ENCODE peak calls at places on chromosomes 6 and 20, in seven cellular contexts. A is hepatocyte; L is adrenal gland; K is fibroblast of lung; E is neural progenitor cell; D is CD8-positive, alpha-beta T cell; B is lower leg skin. J is an unnamed sample.

GRCh38 chr6:36357872-36358234 is 21.2 kb upstream of the BNIP5 start:
- DNase-seq in A (peak), L (no peak), K (no peak), E (no peak), D (no peak), B (no peak), J (no peak)

GRCh38 chr6:158279615-158280014 is 32.6 kb upstream of the TULP4 start:
- DNase-seq in A (no peak), L (no peak), K (peak), E (no peak), D (no peak), B (no peak), J (no peak)

GRCh38 chr20:4230651-4231050 is 215.3 kb upstream of the RNF24 start:
- DNase-seq in A (no peak), L (no peak), K (no peak), E (peak), D (no peak), B (no peak), J (no peak)

GRCh38 chr20:23692725-23693124 is 3.9 kb upstream of the CST4 start:
- DNase-seq in A (no peak), L (no peak), K (no peak), E (no peak), D (no peak), B (no peak), J (no peak)

GRCh38 chr6:138307816-138308727 is 69.6 kb upstream of the SMIM28 start:
- DNase-seq in A (peak), L (peak), K (peak), E (no peak), D (no peak), B (no peak), J (no peak)

GRCh38 chr20:11891827-11892521 is 25.7 kb upstream of the BTBD3 start:
- DNase-seq in A (peak), L (peak), K (peak), E (peak), D (no peak), B (peak), J (peak)

GRCh38 chr20:25248501-25249172 is 752 bp downstream of the PYGB start:
- DNase-seq in A (peak), L (peak), K (peak), E (peak), D (no peak), B (no peak), J (no peak)

GRCh38 chr6:46323966-46324622 is 153.3 kb upstream of the ENPP5 start:
- DNase-seq in A (no peak), L (no peak), K (no peak), E (no peak), D (no peak), B (no peak), J (no peak)

GRCh38 chr6:89667872-89668556 is 29.5 kb upstream of the LYRM2 start:
- DNase-seq in A (no peak), L (no peak), K (peak), E (no peak), D (no peak), B (no peak), J (no peak)

GRCh38 chr6:160013987-160014868 is 45.3 kb downstream of the IGF2R start:
- DNase-seq in A (no peak), L (no peak), K (peak), E (no peak), D (peak), B (no peak), J (no peak)

GRCh38 chr6:113586413-113586812 is 270.7 kb upstream of the MARCKS start:
- DNase-seq in A (no peak), L (no peak), K (peak), E (no peak), D (no peak), B (no peak), J (no peak)

GRCh38 chr6:51855310-51856082 is 231.9 kb downstream of the PKHD1 start:
- DNase-seq in A (peak), L (peak), K (peak), E (peak), D (no peak), B (peak), J (peak)

GRCh38 chr6:115415378-115415777 is 645.3 kb downstream of the FRK start:
- DNase-seq in A (no peak), L (no peak), K (no peak), E (peak), D (no peak), B (no peak), J (no peak)

GRCh38 chr6:134577998-134578397 is 260.1 kb upstream of the SGK1 start:
- DNase-seq in A (no peak), L (no peak), K (peak), E (peak), D (no peak), B (no peak), J (no peak)

GRCh38 chr6:78629154-78629721 is 238.1 kb upstream of the IRAK1BP1 start:
- DNase-seq in A (no peak), L (peak), K (peak), E (no peak), D (no peak), B (no peak), J (no peak)

GRCh38 chr20:41072919-41073318 is 44.3 kb downstream of the TOP1 start:
- DNase-seq in A (no peak), L (no peak), K (no peak), E (no peak), D (no peak), B (no peak), J (no peak)

GRCh38 chr20:57988828-57989227 is 239.6 kb downstream of the ANKRD60 start:
- DNase-seq in A (no peak), L (no peak), K (no peak), E (no peak), D (no peak), B (no peak), J (no peak)

GRCh38 chr6:2448826-2449571 is 203.6 kb upstream of the GMDS start:
- DNase-seq in A (peak), L (peak), K (peak), E (peak), D (no peak), B (no peak), J (peak)

GRCh38 chr20:23205656-23206055 is 119.5 kb upstream of the CD93 start:
- DNase-seq in A (peak), L (no peak), K (peak), E (peak), D (no peak), B (peak), J (no peak)

GRCh38 chr6:56356431-56356830 is 109.1 kb upstream of the COL21A1 start:
- DNase-seq in A (no peak), L (no peak), K (peak), E (no peak), D (no peak), B (no peak), J (no peak)

GRCh38 chr6:16770701-16771569 is 9.7 kb upstream of the ATXN1 start:
- DNase-seq in A (peak), L (peak), K (peak), E (peak), D (peak), B (peak), J (peak)

GRCh38 chr6:7073810-7074525 is 33.8 kb upstream of the RREB1 start:
- DNase-seq in A (no peak), L (peak), K (no peak), E (no peak), D (peak), B (peak), J (no peak)

GRCh38 chr6:170117111-170117972 is 173.5 kb downstream of the DLL1 start:
- DNase-seq in A (no peak), L (peak), K (no peak), E (no peak), D (no peak), B (no peak), J (no peak)

GRCh38 chr20:4043801-4044200 is 28.4 kb upstream of the RNF24 start:
- DNase-seq in A (no peak), L (no peak), K (no peak), E (no peak), D (no peak), B (no peak), J (no peak)

GRCh38 chr6:24016857-24017256 is 109.2 kb upstream of the NRSN1 start:
- DNase-seq in A (no peak), L (no peak), K (no peak), E (no peak), D (no peak), B (no peak), J (no peak)

GRCh38 chr20:43537921-43538854 is 20.6 kb upstream of the SGK2 start:
- DNase-seq in A (peak), L (peak), K (peak), E (peak), D (peak), B (peak), J (peak)

GRCh38 chr6:2535492-2535891 is 215.2 kb downstream of the MYLK4 start:
- DNase-seq in A (no peak), L (no peak), K (no peak), E (no peak), D (no peak), B (no peak), J (no peak)

GRCh38 chr6:31972709-31973350 is 892 bp upstream of the DXO start:
- DNase-seq in A (no peak), L (peak), K (peak), E (no peak), D (no peak), B (no peak), J (no peak)

GRCh38 chr6:56724455-56724854 is 81.8 kb upstream of the DST start:
- DNase-seq in A (no peak), L (no peak), K (peak), E (no peak), D (no peak), B (no peak), J (no peak)

GRCh38 chr6:127420558-127420957 is 38.6 kb downstream of the KIAA0408 start:
- DNase-seq in A (peak), L (peak), K (peak), E (peak), D (peak), B (peak), J (peak)

GRCh38 chr6:15335916-15336315 is 90.0 kb downstream of the JARID2 start:
- DNase-seq in A (no peak), L (no peak), K (no peak), E (no peak), D (no peak), B (no peak), J (no peak)

GRCh38 chr6:118168421-118168820 is 261.4 kb downstream of the SLC35F1 start:
- DNase-seq in A (no peak), L (no peak), K (no peak), E (no peak), D (no peak), B (no peak), J (no peak)

GRCh38 chr20:25339608-25340007 is 51.0 kb downstream of the ABHD12 start:
- DNase-seq in A (peak), L (no peak), K (no peak), E (no peak), D (no peak), B (no peak), J (peak)

GRCh38 chr6:108947114-108947854 is 99.1 kb downstream of the ARMC2 start:
- DNase-seq in A (peak), L (no peak), K (peak), E (no peak), D (no peak), B (peak), J (peak)

GRCh38 chr6:108948252-108948651 is 100.0 kb downstream of the ARMC2 start:
- DNase-seq in A (no peak), L (no peak), K (no peak), E (no peak), D (no peak), B (no peak), J (no peak)

GRCh38 chr6:108944707-108945685 is 96.8 kb downstream of the ARMC2 start:
- DNase-seq in A (peak), L (no peak), K (peak), E (no peak), D (no peak), B (no peak), J (no peak)

GRCh38 chr6:108945686-108946158 is 97.5 kb downstream of the ARMC2 start:
- DNase-seq in A (no peak), L (peak), K (peak), E (no peak), D (no peak), B (peak), J (no peak)

GRCh38 chr6:108946695-108947094 is 98.5 kb downstream of the ARMC2 start:
- DNase-seq in A (no peak), L (no peak), K (peak), E (no peak), D (no peak), B (no peak), J (no peak)
- TF ChIP-seq CTCF in A (no peak), L (no peak), K (no peak), E (no peak), D (no peak), B (no peak), J (no peak)

DNA sequence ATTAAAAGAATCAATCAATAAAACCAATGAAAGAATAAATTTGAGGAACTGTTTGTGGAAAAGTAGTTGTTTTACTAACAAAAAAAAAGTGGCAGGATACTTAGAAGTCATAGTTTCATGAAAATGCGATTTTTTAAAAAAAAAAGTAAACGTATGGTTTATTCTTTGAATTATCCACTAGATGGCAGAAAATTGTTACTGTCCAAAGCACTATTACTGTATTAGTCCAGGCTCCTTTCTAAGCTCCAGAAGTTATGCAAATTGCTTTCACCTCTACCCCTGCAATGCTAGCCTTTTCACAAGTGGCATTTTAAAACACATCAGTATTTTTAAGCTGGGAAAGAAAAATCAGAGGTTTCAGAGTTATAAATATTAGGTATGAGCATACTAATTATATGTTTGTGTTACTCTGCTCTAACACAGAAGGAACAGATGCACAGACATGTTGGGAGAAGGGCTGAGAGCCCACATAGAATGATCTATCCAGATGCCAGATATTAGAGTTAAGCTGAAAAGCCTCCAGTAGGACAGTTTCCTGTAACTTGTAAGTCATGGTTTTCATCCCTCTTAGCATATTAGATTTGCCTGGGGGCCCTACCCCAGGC is 63.9 kb downstream of the FHL5 start:
- DNase-seq in A (peak), L (no peak), K (peak), E (peak), D (no peak), B (no peak), J (no peak)
- TF ChIP-seq CTCF in A (peak), L (peak), K (peak), E (peak), D (peak), B (no peak), J (no peak)

GRCh38 chr6:101537917-101538316 is 144.4 kb downstream of the GRIK2 start:
- DNase-seq in A (no peak), L (no peak), K (no peak), E (no peak), D (no peak), B (no peak), J (no peak)
- TF ChIP-seq CTCF in A (no peak), L (no peak), K (no peak), E (no peak), D (no peak), B (no peak), J (no peak)

GRCh38 chr20:37757550-37757949 is 63.7 kb downstream of the CTNNBL1 start:
- DNase-seq in A (no peak), L (no peak), K (no peak), E (no peak), D (no peak), B (no peak), J (no peak)
- TF ChIP-seq CTCF in A (no peak), L (no peak), K (no peak), E (peak), D (no peak), B (no peak), J (no peak)

GRCh38 chr6:40330301-40330721 is 256.9 kb downstream of the LRFN2 start:
- DNase-seq in A (no peak), L (no peak), K (no peak), E (no peak), D (no peak), B (no peak), J (no peak)

GRCh38 chr6:40328988-40329545 is 258.1 kb downstream of the LRFN2 start:
- DNase-seq in A (no peak), L (no peak), K (no peak), E (no peak), D (no peak), B (no peak), J (no peak)

GRCh38 chr6:40325791-40326190 is 261.4 kb downstream of the LRFN2 start:
- DNase-seq in A (no peak), L (no peak), K (no peak), E (no peak), D (no peak), B (no peak), J (no peak)

GRCh38 chr6:40326689-40327404 is 260.3 kb downstream of the LRFN2 start:
- DNase-seq in A (no peak), L (no peak), K (no peak), E (no peak), D (no peak), B (no peak), J (no peak)

GRCh38 chr6:40328376-40328987 is 258.7 kb downstream of the LRFN2 start:
- DNase-seq in A (peak), L (peak), K (no peak), E (peak), D (no peak), B (peak), J (peak)
- TF ChIP-seq CTCF in A (peak), L (peak), K (peak), E (peak), D (peak), B (no peak), J (peak)

GRCh38 chr6:139790527-139790926 is 416.1 kb upstream of the CITED2 start:
- DNase-seq in A (no peak), L (no peak), K (no peak), E (no peak), D (no peak), B (no peak), J (no peak)
- TF ChIP-seq CTCF in A (no peak), L (no peak), K (no peak), E (no peak), D (no peak), B (no peak), J (no peak)

GRCh38 chr6:25197116-25197515 is 82.1 kb upstream of the CARMIL1 start:
- DNase-seq in A (no peak), L (no peak), K (no peak), E (no peak), D (no peak), B (no peak), J (no peak)

GRCh38 chr6:25193865-25194679 is 85.1 kb upstream of the CARMIL1 start:
- DNase-seq in A (no peak), L (no peak), K (peak), E (no peak), D (no peak), B (no peak), J (no peak)

GRCh38 chr6:25202505-25202904 is 76.7 kb upstream of the CARMIL1 start:
- DNase-seq in A (no peak), L (no peak), K (peak), E (no peak), D (no peak), B (no peak), J (no peak)

GRCh38 chr6:25199544-25199943 is 79.6 kb upstream of the CARMIL1 start:
- DNase-seq in A (no peak), L (no peak), K (no peak), E (no peak), D (no peak), B (no peak), J (no peak)
- TF ChIP-seq CTCF in A (no peak), L (no peak), K (no peak), E (no peak), D (no peak), B (no peak), J (no peak)

DNA sequence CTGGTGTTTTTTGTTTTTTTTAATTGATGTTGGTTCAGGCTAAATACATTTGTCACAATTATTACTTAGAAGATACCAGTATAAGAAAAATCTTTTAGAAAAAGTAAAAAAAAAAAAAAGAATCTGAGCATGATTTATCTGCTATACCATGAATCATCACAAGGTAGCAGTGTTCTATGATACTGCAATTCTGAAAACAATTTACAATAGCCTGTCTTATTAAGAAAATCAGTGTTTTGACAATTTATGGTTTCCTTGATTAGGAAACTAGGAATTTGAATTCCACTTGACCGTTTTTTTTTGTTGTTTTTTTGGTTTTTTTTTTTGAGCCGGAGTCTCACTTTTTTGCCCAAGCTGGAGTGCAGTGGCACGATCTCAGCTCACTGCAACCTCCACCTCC is 9.3 kb upstream of the MAK start:
- DNase-seq in A (no peak), L (no peak), K (no peak), E (no peak), D (no peak), B (no peak), J (no peak)
- TF ChIP-seq CTCF in A (peak), L (no peak), K (no peak), E (peak), D (peak), B (no peak), J (no peak)

GRCh38 chr20:19463597-19463996 is 251.2 kb downstream of the SLC24A3 start:
- DNase-seq in A (no peak), L (no peak), K (no peak), E (no peak), D (no peak), B (no peak), J (no peak)
- TF ChIP-seq CTCF in A (no peak), L (no peak), K (no peak), E (no peak), D (no peak), B (no peak), J (no peak)

GRCh38 chr6:110529355-110529754 is 52.9 kb upstream of the SLC22A16 start:
- DNase-seq in A (no peak), L (no peak), K (peak), E (no peak), D (no peak), B (no peak), J (no peak)

GRCh38 chr6:110528930-110529325 is 52.5 kb upstream of the SLC22A16 start:
- DNase-seq in A (no peak), L (no peak), K (no peak), E (no peak), D (no peak), B (no peak), J (no peak)

GRCh38 chr6:110526731-110527130 is 50.3 kb upstream of the SLC22A16 start:
- DNase-seq in A (no peak), L (no peak), K (no peak), E (no peak), D (no peak), B (no peak), J (no peak)

GRCh38 chr6:110527516-110527915 is 51.1 kb upstream of the SLC22A16 start:
- DNase-seq in A (no peak), L (no peak), K (no peak), E (no peak), D (no peak), B (no peak), J (no peak)

GRCh38 chr6:110528051-110528929 is 51.9 kb upstream of the SLC22A16 start:
- DNase-seq in A (peak), L (peak), K (peak), E (peak), D (peak), B (peak), J (peak)
- TF ChIP-seq CTCF in A (peak), L (peak), K (peak), E (peak), D (peak), B (no peak), J (peak)